ENCODE peak calls at places on chromosomes 7 and 10, in four cellular contexts. One of them, this sample, is unnamed.
A peak's percentile ranks its signal among the peaks of the same experiment; 100 is the strongest.

GRCh38 chr10:125845617-125846016 is 22.3 kb downstream of the BCCIP start:
- DNase-seq in activated T-cell treated with anti-CD3 and anti-CD28 coated beads for 24 hours: no peak
- DNase-seq in OCI-LY7: no peak
- DNase-seq in effector CD4-positive, alpha-beta T cell: no peak
- DNase-seq in this sample: no peak

GRCh38 chr7:17144313-17144712 is 154.1 kb upstream of the AHR start:
- DNase-seq in effector CD4-positive, alpha-beta T cell: peak; percentile 32
- DNase-seq in OCI-LY7: no peak
- DNase-seq in activated T-cell treated with anti-CD3 and anti-CD28 coated beads for 24 hours: peak; percentile 63
- DNase-seq in this sample: no peak

GRCh38 chr7:1019789-1020610 is 24.3 kb upstream of the GPR146 start:
- DNase-seq in OCI-LY7: no peak
- DNase-seq in effector CD4-positive, alpha-beta T cell: no peak
- DNase-seq in activated T-cell treated with anti-CD3 and anti-CD28 coated beads for 24 hours: no peak
- DNase-seq in this sample: no peak

GRCh38 chr7:159030490-159031134 is 114.1 kb downstream of the VIPR2 start:
- DNase-seq in effector CD4-positive, alpha-beta T cell: no peak
- DNase-seq in OCI-LY7: no peak
- DNase-seq in activated T-cell treated with anti-CD3 and anti-CD28 coated beads for 24 hours: no peak
- DNase-seq in this sample: peak; percentile 84

GRCh38 chr7:47712416-47712815 is 130.5 kb upstream of the TNS3 start:
- DNase-seq in activated T-cell treated with anti-CD3 and anti-CD28 coated beads for 24 hours: no peak
- DNase-seq in effector CD4-positive, alpha-beta T cell: no peak
- DNase-seq in OCI-LY7: no peak
- DNase-seq in this sample: peak; percentile 59

GRCh38 chr10:48614481-48615383 is 9.9 kb upstream of the ARHGAP22 start:
- DNase-seq in OCI-LY7: no peak
- DNase-seq in activated T-cell treated with anti-CD3 and anti-CD28 coated beads for 24 hours: no peak
- DNase-seq in effector CD4-positive, alpha-beta T cell: no peak
- DNase-seq in this sample: no peak

GRCh38 chr10:73625884-73626753 is 15.2 kb downstream of the MYOZ1 start:
- DNase-seq in effector CD4-positive, alpha-beta T cell: peak; percentile 91
- DNase-seq in OCI-LY7: peak; percentile 98
- DNase-seq in activated T-cell treated with anti-CD3 and anti-CD28 coated beads for 24 hours: peak; percentile 88
- DNase-seq in this sample: peak; percentile 96

GRCh38 chr7:5594616-5595544 is 171.2 kb upstream of the TNRC18 start:
- DNase-seq in OCI-LY7: no peak
- DNase-seq in activated T-cell treated with anti-CD3 and anti-CD28 coated beads for 24 hours: no peak
- DNase-seq in effector CD4-positive, alpha-beta T cell: no peak
- DNase-seq in this sample: peak; percentile 86

GRCh38 chr10:5038703-5039102 is 35.0 kb upstream of the AKR1C2 start:
- DNase-seq in effector CD4-positive, alpha-beta T cell: no peak
- DNase-seq in OCI-LY7: no peak
- DNase-seq in activated T-cell treated with anti-CD3 and anti-CD28 coated beads for 24 hours: no peak
- DNase-seq in this sample: no peak

GRCh38 chr7:106460792-106461254 is 176.0 kb upstream of the NAMPT start:
- DNase-seq in activated T-cell treated with anti-CD3 and anti-CD28 coated beads for 24 hours: no peak
- DNase-seq in OCI-LY7: no peak
- DNase-seq in effector CD4-positive, alpha-beta T cell: no peak
- DNase-seq in this sample: no peak

GRCh38 chr7:1794888-1795542 is 124.9 kb downstream of the ELFN1 start:
- DNase-seq in effector CD4-positive, alpha-beta T cell: no peak
- DNase-seq in OCI-LY7: peak; percentile 18
- DNase-seq in activated T-cell treated with anti-CD3 and anti-CD28 coated beads for 24 hours: no peak
- DNase-seq in this sample: no peak

GRCh38 chr10:114852197-114852596 is 30.6 kb downstream of the FHIP2A start:
- DNase-seq in effector CD4-positive, alpha-beta T cell: no peak
- DNase-seq in activated T-cell treated with anti-CD3 and anti-CD28 coated beads for 24 hours: no peak
- DNase-seq in OCI-LY7: no peak
- DNase-seq in this sample: no peak

GRCh38 chr7:116259156-116259555 is 48.8 kb downstream of the TES start:
- DNase-seq in OCI-LY7: no peak
- DNase-seq in effector CD4-positive, alpha-beta T cell: no peak
- DNase-seq in activated T-cell treated with anti-CD3 and anti-CD28 coated beads for 24 hours: no peak
- DNase-seq in this sample: no peak

GRCh38 chr10:21300546-21300945 is 224.9 kb downstream of the SKIDA1 start:
- DNase-seq in effector CD4-positive, alpha-beta T cell: no peak
- DNase-seq in OCI-LY7: no peak
- DNase-seq in activated T-cell treated with anti-CD3 and anti-CD28 coated beads for 24 hours: no peak
- DNase-seq in this sample: no peak

GRCh38 chr10:113566888-113567287 is 14.0 kb downstream of the HABP2 start:
- DNase-seq in effector CD4-positive, alpha-beta T cell: no peak
- DNase-seq in OCI-LY7: no peak
- DNase-seq in activated T-cell treated with anti-CD3 and anti-CD28 coated beads for 24 hours: no peak
- DNase-seq in this sample: no peak